ENCODE peak calls at places on chromosomes 11 and 22, in seven cellular contexts. Q is GM04503, C is amygdala, G is psoas muscle, E is G401, R is fibroblast of lung, L is NCI-H345. S is an unnamed sample.

GRCh38 chr22:28344893-28345292 is 334.7 kb downstream of the TTC28 start:
- DNase-seq in E (no peak), Q (no peak), G (no peak), C (no peak), L (no peak), R (no peak), S (no peak)

GRCh38 chr11:94671553-94672366 is 96.4 kb upstream of the AMOTL1 start:
- DNase-seq in C (no peak), G (no peak), L (no peak), E (no peak), Q (no peak), R (no peak), S (no peak)

GRCh38 chr11:59221438-59221837 is 8.7 kb upstream of the MPEG1 start:
- DNase-seq in Q (no peak), E (no peak), R (peak), G (no peak), C (no peak), L (no peak), S (no peak)

GRCh38 chr22:23067023-23067650 is 3.2 kb upstream of the GNAZ start:
- DNase-seq in C (no peak), R (no peak), Q (no peak), L (no peak), E (no peak), G (peak), S (no peak)

GRCh38 chr11:58024601-58025091 is 965 bp downstream of the OR9Q1 start:
- DNase-seq in E (peak), R (peak), C (no peak), Q (peak), G (peak), L (no peak), S (peak)

GRCh38 chr11:8016396-8016949 is 29.3 kb downstream of the EIF3F start:
- DNase-seq in L (no peak), Q (no peak), R (peak), E (no peak), G (no peak), C (no peak), S (no peak)

GRCh38 chr11:103109818-103110388 is 677 bp downstream of the DYNC2H1 start:
- DNase-seq in E (no peak), Q (no peak), C (no peak), L (no peak), R (peak), G (peak), S (no peak)

GRCh38 chr22:30822216-30823014 is 127.7 kb downstream of the OSBP2 start:
- DNase-seq in C (no peak), G (no peak), E (no peak), L (no peak), R (peak), Q (no peak), S (no peak)

GRCh38 chr11:71418643-71419042 is 29.6 kb downstream of the DHCR7 start:
- DNase-seq in Q (no peak), G (no peak), R (no peak), E (no peak), C (no peak), L (peak), S (no peak)

GRCh38 chr11:60924110-60924905 is at the start of gene TMEM132A:
- DNase-seq in R (peak), C (peak), E (peak), L (peak), Q (no peak), G (peak), S (no peak)

GRCh38 chr22:49847751-49848689 is 5.6 kb upstream of the ZBED4 start:
- DNase-seq in E (no peak), C (no peak), L (no peak), R (no peak), G (peak), Q (no peak), S (no peak)

GRCh38 chr22:30129636-30130035 is 49.4 kb downstream of the HORMAD2 start:
- DNase-seq in G (no peak), R (no peak), E (no peak), L (no peak), C (no peak), Q (no peak), S (no peak)

GRCh38 chr11:5229388-5229787 is 2.5 kb upstream of the HBB start:
- DNase-seq in G (no peak), C (no peak), L (no peak), R (no peak), Q (no peak), E (no peak), S (no peak)

GRCh38 chr11:1227551-1228182 is 4.8 kb downstream of the MUC5B start:
- DNase-seq in Q (no peak), R (no peak), G (peak), E (no peak), C (no peak), L (no peak), S (no peak)

GRCh38 chr11:10005955-10006525 is 288.0 kb downstream of the SBF2 start:
- DNase-seq in Q (no peak), G (no peak), E (no peak), L (no peak), C (no peak), R (no peak), S (no peak)

GRCh38 chr11:132632641-132633124 is 899.6 kb downstream of the OPCML start:
- DNase-seq in E (peak), G (no peak), L (peak), R (peak), C (peak), Q (peak), S (no peak)

GRCh38 chr11:2463766-2464277 is 19.0 kb downstream of the KCNQ1 start:
- DNase-seq in C (no peak), R (no peak), E (no peak), G (no peak), Q (no peak), L (no peak), S (no peak)

GRCh38 chr11:112610494-112610893 is 349.8 kb upstream of the PLET1 start:
- DNase-seq in R (no peak), C (no peak), Q (no peak), L (no peak), E (no peak), G (no peak), S (no peak)

GRCh38 chr22:26884921-26885320 is 227.5 kb downstream of the MIAT start:
- DNase-seq in L (no peak), E (no peak), G (no peak), R (peak), C (no peak), Q (no peak), S (no peak)

S was measured in GOT3.